ENCODE peak calls at places on chromosomes 3 and 15, in seven cellular contexts. S, T, K, G, P, F and L are unnamed samples.

GRCh38 chr3:157029365-157029790 is 130.6 kb downstream of the CCNL1 start:
- DNase-seq in S (no peak), T (no peak), K (no peak), F (no peak), P (no peak), G (no peak), L (no peak)

GRCh38 chr3:108110965-108111364 is 20.1 kb upstream of the CD47 start:
- DNase-seq in P (no peak), K (no peak), T (no peak), S (no peak), G (no peak), F (no peak), L (no peak)

GRCh38 chr15:62920569-62921502 is 121.7 kb upstream of the TPM1 start:
- DNase-seq in S (no peak), P (no peak), K (no peak), F (no peak), G (peak; percentile 80), T (peak; percentile 65), L (peak; percentile 35)

GRCh38 chr3:187919018-187919417 is 173.8 kb upstream of the BCL6 start:
- DNase-seq in P (no peak), T (no peak), F (no peak), K (no peak), S (no peak), G (no peak), L (peak; percentile 18)

GRCh38 chr15:55907797-55908196 is 85.6 kb downstream of the NEDD4 start:
- DNase-seq in T (peak; percentile 96), K (no peak), S (no peak), G (peak; percentile 99), P (no peak), F (no peak), L (peak; percentile 91)

GRCh38 chr15:45448066-45448510 is 69.7 kb upstream of the GATM start:
- DNase-seq in T (no peak), P (no peak), S (no peak), G (peak; percentile 28), F (no peak), K (no peak), L (peak; percentile 80)

GRCh38 chr3:150238043-150238802 is 169.9 kb upstream of the TSC22D2 start:
- DNase-seq in G (peak; percentile 28), T (no peak), P (no peak), S (no peak), K (no peak), F (no peak), L (no peak)

GRCh38 chr3:105014631-105015030 is 352.1 kb upstream of the ALCAM start:
- DNase-seq in F (no peak), G (peak; percentile 17), T (peak; percentile 1), P (no peak), K (no peak), S (no peak), L (no peak)

GRCh38 chr3:52190294-52190841 is 7.6 kb upstream of the ALAS1 start:
- DNase-seq in K (peak; percentile 48), G (peak; percentile 82), P (peak; percentile 63), F (peak; percentile 62), T (peak; percentile 49), S (no peak), L (peak; percentile 42)

GRCh38 chr3:135966349-135966695 is 794 bp downstream of the PPP2R3A start:
- DNase-seq in T (peak; percentile 34), S (peak; percentile 56), F (no peak), K (peak; percentile 32), P (no peak), G (no peak), L (no peak)

GRCh38 chr3:99108508-99108907 is 207.0 kb upstream of the DCBLD2 start:
- DNase-seq in K (no peak), F (no peak), T (peak; percentile 93), P (no peak), G (peak; percentile 96), S (no peak), L (peak; percentile 76)

GRCh38 chr3:183394150-183394549 is 34.3 kb downstream of the MCF2L2 start:
- DNase-seq in F (no peak), K (no peak), T (no peak), P (no peak), S (no peak), G (no peak), L (no peak)

GRCh38 chr3:166570136-166570535 is 732.9 kb upstream of the BCHE start:
- DNase-seq in T (no peak), P (no peak), K (no peak), F (no peak), S (no peak), G (no peak), L (no peak)

GRCh38 chr3:16548721-16549120 is 35.2 kb upstream of the RFTN1 start:
- DNase-seq in S (no peak), G (peak; percentile 79), P (no peak), K (no peak), T (peak; percentile 84), F (no peak), L (peak; percentile 67)

GRCh38 chr3:171135536-171135935 is 109.0 kb upstream of the SLC2A2 start:
- DNase-seq in G (peak; percentile 50), S (no peak), K (no peak), T (no peak), P (no peak), F (no peak), L (no peak)

GRCh38 chr3:196340466-196340865 is 2.3 kb upstream of the TM4SF19 start:
- DNase-seq in T (no peak), S (no peak), K (no peak), F (no peak), G (no peak), P (no peak), L (no peak)

GRCh38 chr3:26712211-26713026 is 89.8 kb downstream of the LRRC3B start:
- DNase-seq in F (no peak), T (peak; percentile 15), S (no peak), K (no peak), P (no peak), G (peak; percentile 6), L (no peak)

GRCh38 chr3:162956711-162957110 is 1460.1 kb downstream of the OTOL1 start:
- DNase-seq in T (no peak), P (no peak), S (no peak), F (no peak), K (no peak), G (no peak), L (no peak)

GRCh38 chr3:50516048-50516871 is 12.8 kb upstream of the CACNA2D2 start:
- DNase-seq in S (peak; percentile 70), P (no peak), T (peak; percentile 9), F (peak; percentile 56), K (no peak), G (no peak), L (no peak)

GRCh38 chr15:38304486-38304885 is 51.9 kb downstream of the SPRED1 start:
- DNase-seq in G (no peak), K (no peak), S (no peak), F (no peak), P (no peak), T (no peak), L (no peak)

GRCh38 chr3:41710646-41711388 is 251.1 kb downstream of the ULK4 start:
- DNase-seq in P (no peak), T (peak; percentile 92), G (peak; percentile 84), S (peak; percentile 17), K (no peak), F (no peak), L (peak; percentile 33)

GRCh38 chr3:99842826-99843589 is 25.3 kb downstream of the CMSS1 start:
- DNase-seq in S (no peak), G (peak; percentile 75), T (peak; percentile 80), K (no peak), F (no peak), P (no peak), L (peak; percentile 41)

GRCh38 chr3:127214990-127215389 is 22.1 kb downstream of the PRR23E start:
- DNase-seq in G (peak; percentile 40), T (no peak), F (no peak), K (no peak), P (no peak), S (no peak), L (no peak)

GRCh38 chr15:72368895-72369294 is 6.9 kb downstream of the HEXA start:
- DNase-seq in T (no peak), G (no peak), P (peak; percentile 70), K (no peak), F (peak; percentile 19), S (no peak), L (no peak)

GRCh38 chr3:136989781-136990524 is 32.2 kb downstream of the IL20RB start:
- DNase-seq in F (no peak), P (no peak), K (no peak), S (no peak), T (no peak), G (no peak), L (no peak)

GRCh38 chr3:17233398-17233800 is 348.6 kb downstream of the PLCL2 start:
- DNase-seq in F (no peak), T (peak; percentile 67), S (no peak), P (no peak), K (no peak), G (peak; percentile 65), L (peak; percentile 54)